ENCODE peak calls at places on chromosomes 3 and 15, in four cellular contexts. H, Y, E and L are unnamed samples.

GRCh38 chr3:47847801-47848518 is 45.0 kb downstream of the DHX30 start:
- DNase-seq in E (no peak), Y (no peak), H (no peak), L (no peak)

GRCh38 chr3:71658131-71658530 is 67.1 kb downstream of the EIF4E3 start:
- DNase-seq in H (no peak), E (peak), Y (no peak), L (no peak)

GRCh38 chr3:169666501-169667379 is 3.2 kb upstream of the MECOM start:
- DNase-seq in H (peak), Y (no peak), E (no peak), L (no peak)

GRCh38 chr15:71448688-71449114 is 333.4 kb downstream of the THSD4 start:
- DNase-seq in Y (no peak), H (peak), E (no peak), L (peak)

GRCh38 chr3:42182555-42182954 is 83.4 kb downstream of the CCK start:
- DNase-seq in E (no peak), H (no peak), Y (no peak), L (no peak)

GRCh38 chr15:62110000-62110851 is 43.4 kb downstream of the C2CD4A start:
- DNase-seq in E (no peak), H (no peak), Y (no peak), L (peak)

GRCh38 chr3:46705022-46705530 is 3.9 kb downstream of the TMIE start:
- DNase-seq in H (peak), Y (peak), E (peak), L (peak)

GRCh38 chr3:190862209-190863118 is at the start of gene GMNC:
- DNase-seq in E (peak), H (peak), Y (peak), L (peak)

GRCh38 chr3:49747792-49748480 is 24.2 kb upstream of the GMPPB start:
- DNase-seq in E (no peak), Y (no peak), H (no peak), L (no peak)